ENCODE peak calls at places on chromosome 22, in six cellular contexts. I is cardiac muscle cell; T is activated CD4-positive, alpha-beta T cell treated with anti-CD3 and anti-CD28 coated beads for 36 hours; D is cardiac fibroblast; W is HT1080; O is stimulated activated CD8-positive, alpha-beta memory T cell treated with anti-CD3 and anti-CD28 coated beads, Interleukin-7, amount 100 ng/mL, for 24 hours. H is an unnamed sample.

GRCh38 chr22:24707477-24707816 is 67.1 kb downstream of the PIWIL3 start:
- DNase-seq in D (no peak), I (no peak), T (no peak), W (no peak), O (no peak), H (no peak)

GRCh38 chr22:41003041-41003440 is 51.9 kb downstream of the RBX1 start:
- DNase-seq in D (no peak), T (no peak), W (no peak), O (no peak), I (no peak), H (no peak)

GRCh38 chr22:37202706-37203105 is 9.6 kb downstream of the SSTR3 start:
- DNase-seq in W (no peak), O (no peak), I (no peak), T (peak), D (no peak), H (no peak)

GRCh38 chr22:41256254-41256897 is 15.6 kb upstream of the CHADL start:
- DNase-seq in W (peak), I (no peak), T (no peak), O (no peak), D (peak), H (no peak)

GRCh38 chr22:48752451-48753380 is 1075.0 kb downstream of the BRD1 start:
- DNase-seq in D (no peak), W (no peak), I (no peak), T (no peak), O (no peak), H (no peak)

GRCh38 chr22:47381240-47381639 is 618.8 kb downstream of the TBC1D22A start:
- DNase-seq in W (no peak), T (no peak), D (no peak), O (no peak), I (no peak), H (no peak)

GRCh38 chr22:22021160-22021750 is 38.7 kb upstream of the TOP3B start:
- DNase-seq in O (no peak), I (no peak), W (peak), T (no peak), D (no peak), H (no peak)

GRCh38 chr22:47151490-47151889 is 389.0 kb downstream of the TBC1D22A start:
- DNase-seq in D (peak), W (peak), T (no peak), I (no peak), O (no peak), H (no peak)

GRCh38 chr22:19559956-19560355 is 35.7 kb upstream of the CLDN5 start:
- DNase-seq in D (no peak), W (no peak), O (no peak), T (no peak), I (no peak), H (no peak)

GRCh38 chr22:48579035-48579914 is 1248.4 kb downstream of the BRD1 start:
- DNase-seq in T (no peak), D (no peak), O (no peak), W (no peak), I (no peak), H (no peak)

GRCh38 chr22:39967103-39967829 is 7.1 kb downstream of the TMA7B start:
- DNase-seq in T (no peak), W (peak), I (no peak), D (peak), O (no peak), H (no peak)

GRCh38 chr22:17084554-17085276 is at the start of gene IL17RA:
- DNase-seq in D (peak), W (peak), T (peak), I (peak), O (peak), H (peak)

GRCh38 chr22:24498826-24499225 is 3.7 kb downstream of the UPB1 start:
- DNase-seq in T (no peak), D (no peak), W (no peak), I (peak), O (no peak), H (no peak)

GRCh38 chr22:33166206-33166605 is 108.0 kb upstream of the SYN3 start:
- DNase-seq in W (no peak), T (no peak), D (no peak), I (no peak), O (no peak), H (no peak)

GRCh38 chr22:46823654-46824053 is 61.2 kb downstream of the TBC1D22A start:
- DNase-seq in W (no peak), D (no peak), O (no peak), I (no peak), T (no peak), H (no peak)

GRCh38 chr22:44271010-44271500 is 41.7 kb downstream of the SHISAL1 start:
- DNase-seq in O (no peak), W (no peak), I (no peak), D (no peak), T (no peak), H (no peak)

GRCh38 chr22:49396817-49397216 is 430.9 kb downstream of the BRD1 start:
- DNase-seq in W (no peak), O (no peak), T (no peak), I (no peak), D (no peak), H (no peak)

GRCh38 chr22:20793386-20794131 is 19.6 kb downstream of the SERPIND1 start:
- DNase-seq in D (no peak), W (no peak), I (no peak), T (no peak), O (no peak), H (no peak)

GRCh38 chr22:27306771-27307170 is 494.8 kb downstream of the MN1 start:
- DNase-seq in D (no peak), O (no peak), W (no peak), T (no peak), I (no peak), H (no peak)

GRCh38 chr22:27879923-27880322 is 39.1 kb downstream of the PITPNB start:
- DNase-seq in T (peak), O (no peak), W (peak), I (peak), D (peak), H (peak)

GRCh38 chr22:36064358-36064757 is 35.7 kb upstream of the RBFOX2 start:
- DNase-seq in W (no peak), D (no peak), O (no peak), I (no peak), T (no peak), H (no peak)

GRCh38 chr22:25680949-25681348 is 61.0 kb upstream of the MYO18B start:
- DNase-seq in O (no peak), W (no peak), T (peak), I (no peak), D (no peak), H (no peak)

GRCh38 chr22:32444068-32444467 is 20.2 kb downstream of the BPIFC start:
- DNase-seq in O (no peak), D (no peak), T (peak), W (peak), I (no peak), H (no peak)

GRCh38 chr22:19869497-19870152 is 15.0 kb upstream of the GNB1L start:
- DNase-seq in W (no peak), O (no peak), T (no peak), D (no peak), I (no peak), H (no peak)

GRCh38 chr22:38148252-38148651 is 33.4 kb downstream of the PLA2G6 start:
- DNase-seq in O (no peak), T (no peak), I (no peak), W (peak), D (peak), H (no peak)

GRCh38 chr22:22061085-22062077 is 78.8 kb upstream of the TOP3B start:
- DNase-seq in O (no peak), I (no peak), T (no peak), W (no peak), D (peak), H (no peak)

GRCh38 chr22:31290494-31291402 is 1.5 kb downstream of the PIK3IP1 start:
- DNase-seq in T (peak), I (peak), D (peak), W (peak), O (peak), H (peak)